ENCODE peak calls at places on chromosomes 13 and 19, in seven cellular contexts. One of them, this sample, is unnamed.

GRCh38 chr19:15199652-15200574 is 882 bp downstream of the NOTCH3 start:
- DNase-seq in aorta: peak; percentile 84
- DNase-seq in CD4-positive, alpha-beta memory T cell: no peak
- DNase-seq in foreskin melanocyte: no peak
- DNase-seq in mesendoderm: peak; percentile 89
- DNase-seq in effector CD4-positive, alpha-beta T cell: no peak
- DNase-seq in left ventricle myocardium inferior: no peak
- DNase-seq in this sample: no peak

GRCh38 chr13:72151241-72151640 is 284.2 kb upstream of the DACH1 start:
- DNase-seq in aorta: no peak
- DNase-seq in CD4-positive, alpha-beta memory T cell: no peak
- DNase-seq in foreskin melanocyte: peak; percentile 14
- DNase-seq in mesendoderm: no peak
- DNase-seq in effector CD4-positive, alpha-beta T cell: no peak
- DNase-seq in left ventricle myocardium inferior: no peak
- DNase-seq in this sample: no peak

GRCh38 chr13:109272595-109273325 is 513.6 kb downstream of the IRS2 start:
- DNase-seq in aorta: no peak
- DNase-seq in CD4-positive, alpha-beta memory T cell: no peak
- DNase-seq in foreskin melanocyte: no peak
- DNase-seq in mesendoderm: no peak
- DNase-seq in effector CD4-positive, alpha-beta T cell: no peak
- DNase-seq in left ventricle myocardium inferior: no peak
- DNase-seq in this sample: no peak

GRCh38 chr13:28204690-28205443 is 66.5 kb downstream of the PAN3 start:
- DNase-seq in aorta: no peak
- DNase-seq in CD4-positive, alpha-beta memory T cell: no peak
- DNase-seq in foreskin melanocyte: no peak
- DNase-seq in mesendoderm: no peak
- DNase-seq in effector CD4-positive, alpha-beta T cell: no peak
- DNase-seq in left ventricle myocardium inferior: no peak
- DNase-seq in this sample: no peak

GRCh38 chr19:29858000-29858596 is 46.3 kb downstream of the CCNE1 start:
- DNase-seq in aorta: peak; percentile 61
- DNase-seq in CD4-positive, alpha-beta memory T cell: peak; percentile 42
- DNase-seq in foreskin melanocyte: no peak
- DNase-seq in mesendoderm: peak; percentile 69
- DNase-seq in effector CD4-positive, alpha-beta T cell: peak; percentile 15
- DNase-seq in left ventricle myocardium inferior: no peak
- DNase-seq in this sample: peak; percentile 50

GRCh38 chr13:51620165-51620983 is 36.1 kb downstream of the WDFY2 start:
- DNase-seq in aorta: no peak
- DNase-seq in CD4-positive, alpha-beta memory T cell: no peak
- DNase-seq in foreskin melanocyte: no peak
- DNase-seq in mesendoderm: no peak
- DNase-seq in effector CD4-positive, alpha-beta T cell: no peak
- DNase-seq in left ventricle myocardium inferior: peak; percentile 38
- DNase-seq in this sample: no peak

GRCh38 chr13:102807699-102808098 is 8.8 kb downstream of the BIVM start:
- DNase-seq in aorta: no peak
- DNase-seq in CD4-positive, alpha-beta memory T cell: no peak
- DNase-seq in foreskin melanocyte: no peak
- DNase-seq in mesendoderm: no peak
- DNase-seq in effector CD4-positive, alpha-beta T cell: no peak
- DNase-seq in left ventricle myocardium inferior: no peak
- DNase-seq in this sample: no peak

GRCh38 chr19:1281895-1282287 is 3.8 kb upstream of the EFNA2 start:
- DNase-seq in aorta: no peak
- DNase-seq in CD4-positive, alpha-beta memory T cell: no peak
- DNase-seq in foreskin melanocyte: no peak
- DNase-seq in mesendoderm: no peak
- DNase-seq in effector CD4-positive, alpha-beta T cell: no peak
- DNase-seq in left ventricle myocardium inferior: no peak
- DNase-seq in this sample: no peak

GRCh38 chr13:98613591-98613990 is 36.7 kb upstream of the STK24 start:
- DNase-seq in aorta: no peak
- DNase-seq in CD4-positive, alpha-beta memory T cell: no peak
- DNase-seq in foreskin melanocyte: no peak
- DNase-seq in mesendoderm: no peak
- DNase-seq in effector CD4-positive, alpha-beta T cell: no peak
- DNase-seq in left ventricle myocardium inferior: no peak
- DNase-seq in this sample: no peak

GRCh38 chr13:97165527-97166425 is 56.4 kb upstream of the MBNL2 start:
- DNase-seq in aorta: no peak
- DNase-seq in CD4-positive, alpha-beta memory T cell: no peak
- DNase-seq in foreskin melanocyte: no peak
- DNase-seq in mesendoderm: peak; percentile 17
- DNase-seq in effector CD4-positive, alpha-beta T cell: no peak
- DNase-seq in left ventricle myocardium inferior: no peak
- DNase-seq in this sample: no peak

GRCh38 chr19:37654118-37654517 is 1.1 kb downstream of the ZFP30 start:
- DNase-seq in aorta: no peak
- DNase-seq in CD4-positive, alpha-beta memory T cell: no peak
- DNase-seq in foreskin melanocyte: no peak
- DNase-seq in mesendoderm: no peak
- DNase-seq in effector CD4-positive, alpha-beta T cell: no peak
- DNase-seq in left ventricle myocardium inferior: no peak
- DNase-seq in this sample: no peak

GRCh38 chr19:29532097-29532496 is 6.3 kb downstream of the VSTM2B start:
- DNase-seq in aorta: no peak
- DNase-seq in CD4-positive, alpha-beta memory T cell: no peak
- DNase-seq in foreskin melanocyte: no peak
- DNase-seq in mesendoderm: peak; percentile 18
- DNase-seq in effector CD4-positive, alpha-beta T cell: no peak
- DNase-seq in left ventricle myocardium inferior: no peak
- DNase-seq in this sample: no peak

GRCh38 chr13:109959903-109960302 is 173.5 kb upstream of the IRS2 start:
- DNase-seq in aorta: no peak
- DNase-seq in CD4-positive, alpha-beta memory T cell: no peak
- DNase-seq in foreskin melanocyte: no peak
- DNase-seq in mesendoderm: no peak
- DNase-seq in effector CD4-positive, alpha-beta T cell: no peak
- DNase-seq in left ventricle myocardium inferior: no peak
- DNase-seq in this sample: no peak

GRCh38 chr13:72970956-72971355 is 87.8 kb upstream of the KLF5 start:
- DNase-seq in aorta: no peak
- DNase-seq in CD4-positive, alpha-beta memory T cell: no peak
- DNase-seq in foreskin melanocyte: peak; percentile 2
- DNase-seq in mesendoderm: peak; percentile 14
- DNase-seq in effector CD4-positive, alpha-beta T cell: no peak
- DNase-seq in left ventricle myocardium inferior: no peak
- DNase-seq in this sample: no peak

GRCh38 chr13:41900918-41901317 is 60.0 kb downstream of the VWA8 start:
- DNase-seq in aorta: no peak
- DNase-seq in CD4-positive, alpha-beta memory T cell: no peak
- DNase-seq in foreskin melanocyte: no peak
- DNase-seq in mesendoderm: no peak
- DNase-seq in effector CD4-positive, alpha-beta T cell: no peak
- DNase-seq in left ventricle myocardium inferior: no peak
- DNase-seq in this sample: no peak

GRCh38 chr13:66809496-66809895 is 420.6 kb downstream of the PCDH9 start:
- DNase-seq in aorta: no peak
- DNase-seq in CD4-positive, alpha-beta memory T cell: no peak
- DNase-seq in foreskin melanocyte: no peak
- DNase-seq in mesendoderm: no peak
- DNase-seq in effector CD4-positive, alpha-beta T cell: no peak
- DNase-seq in left ventricle myocardium inferior: no peak
- DNase-seq in this sample: no peak

GRCh38 chr13:89749888-89750287 is 1597.6 kb upstream of the MIR17HG start:
- DNase-seq in aorta: no peak
- DNase-seq in CD4-positive, alpha-beta memory T cell: no peak
- DNase-seq in foreskin melanocyte: no peak
- DNase-seq in mesendoderm: no peak
- DNase-seq in effector CD4-positive, alpha-beta T cell: no peak
- DNase-seq in left ventricle myocardium inferior: no peak
- DNase-seq in this sample: no peak

GRCh38 chr13:50365683-50366391 is 350.6 kb downstream of the KCNRG start:
- DNase-seq in aorta: no peak
- DNase-seq in CD4-positive, alpha-beta memory T cell: peak; percentile 58
- DNase-seq in foreskin melanocyte: no peak
- DNase-seq in mesendoderm: no peak
- DNase-seq in effector CD4-positive, alpha-beta T cell: peak; percentile 15
- DNase-seq in left ventricle myocardium inferior: no peak
- DNase-seq in this sample: no peak

GRCh38 chr13:99214691-99215090 is 14.0 kb downstream of the UBAC2 start:
- DNase-seq in aorta: no peak
- DNase-seq in CD4-positive, alpha-beta memory T cell: no peak
- DNase-seq in foreskin melanocyte: no peak
- DNase-seq in mesendoderm: no peak
- DNase-seq in effector CD4-positive, alpha-beta T cell: no peak
- DNase-seq in left ventricle myocardium inferior: no peak
- DNase-seq in this sample: no peak

GRCh38 chr13:109699628-109700071 is 86.7 kb downstream of the IRS2 start:
- DNase-seq in aorta: no peak
- DNase-seq in CD4-positive, alpha-beta memory T cell: no peak
- DNase-seq in foreskin melanocyte: no peak
- DNase-seq in mesendoderm: peak; percentile 56
- DNase-seq in effector CD4-positive, alpha-beta T cell: no peak
- DNase-seq in left ventricle myocardium inferior: no peak
- DNase-seq in this sample: peak; percentile 55

GRCh38 chr13:30334663-30335386 is 27.5 kb upstream of the KATNAL1 start:
- DNase-seq in aorta: no peak
- DNase-seq in CD4-positive, alpha-beta memory T cell: peak; percentile 36
- DNase-seq in foreskin melanocyte: peak; percentile 28
- DNase-seq in mesendoderm: peak; percentile 58
- DNase-seq in effector CD4-positive, alpha-beta T cell: peak; percentile 7
- DNase-seq in left ventricle myocardium inferior: no peak
- DNase-seq in this sample: peak; percentile 71

GRCh38 chr19:1725100-1726064 is 27.9 kb upstream of the ONECUT3 start:
- DNase-seq in aorta: no peak
- DNase-seq in CD4-positive, alpha-beta memory T cell: no peak
- DNase-seq in foreskin melanocyte: peak; percentile 24
- DNase-seq in mesendoderm: peak; percentile 83
- DNase-seq in effector CD4-positive, alpha-beta T cell: no peak
- DNase-seq in left ventricle myocardium inferior: peak; percentile 52
- DNase-seq in this sample: no peak

GRCh38 chr13:46728777-46729176 is 68.2 kb downstream of the ESD start:
- DNase-seq in aorta: no peak
- DNase-seq in CD4-positive, alpha-beta memory T cell: no peak
- DNase-seq in foreskin melanocyte: no peak
- DNase-seq in mesendoderm: peak; percentile 70
- DNase-seq in effector CD4-positive, alpha-beta T cell: no peak
- DNase-seq in left ventricle myocardium inferior: no peak
- DNase-seq in this sample: peak; percentile 53

GRCh38 chr13:20369886-20370361 is 137.8 kb upstream of the GJB6 start:
- DNase-seq in aorta: no peak
- DNase-seq in CD4-positive, alpha-beta memory T cell: no peak
- DNase-seq in foreskin melanocyte: no peak
- DNase-seq in mesendoderm: no peak
- DNase-seq in effector CD4-positive, alpha-beta T cell: no peak
- DNase-seq in left ventricle myocardium inferior: no peak
- DNase-seq in this sample: no peak

GRCh38 chr13:114102521-114103288 is 29.7 kb downstream of the RASA3 start:
- DNase-seq in aorta: peak; percentile 73
- DNase-seq in CD4-positive, alpha-beta memory T cell: no peak
- DNase-seq in foreskin melanocyte: no peak
- DNase-seq in mesendoderm: no peak
- DNase-seq in effector CD4-positive, alpha-beta T cell: no peak
- DNase-seq in left ventricle myocardium inferior: no peak
- DNase-seq in this sample: no peak

GRCh38 chr13:33057019-33057785 is 41.0 kb downstream of the KL start:
- DNase-seq in aorta: no peak
- DNase-seq in CD4-positive, alpha-beta memory T cell: no peak
- DNase-seq in foreskin melanocyte: no peak
- DNase-seq in mesendoderm: peak; percentile 88
- DNase-seq in effector CD4-positive, alpha-beta T cell: no peak
- DNase-seq in left ventricle myocardium inferior: no peak
- DNase-seq in this sample: peak; percentile 68

GRCh38 chr19:5621945-5622464 is 571 bp downstream of the SAFB2 start:
- DNase-seq in aorta: no peak
- DNase-seq in CD4-positive, alpha-beta memory T cell: peak; percentile 17
- DNase-seq in foreskin melanocyte: no peak
- DNase-seq in mesendoderm: peak; percentile 8
- DNase-seq in effector CD4-positive, alpha-beta T cell: no peak
- DNase-seq in left ventricle myocardium inferior: no peak
- DNase-seq in this sample: peak; percentile 24

GRCh38 chr19:40424637-40425449 is 949 bp downstream of the SERTAD1 start:
- DNase-seq in aorta: no peak
- DNase-seq in CD4-positive, alpha-beta memory T cell: no peak
- DNase-seq in foreskin melanocyte: peak; percentile 11
- DNase-seq in mesendoderm: peak; percentile 67
- DNase-seq in effector CD4-positive, alpha-beta T cell: no peak
- DNase-seq in left ventricle myocardium inferior: no peak
- DNase-seq in this sample: peak; percentile 40

GRCh38 chr13:40779049-40779448 is 8.1 kb upstream of the MRPS31 start:
- DNase-seq in aorta: no peak
- DNase-seq in CD4-positive, alpha-beta memory T cell: no peak
- DNase-seq in foreskin melanocyte: no peak
- DNase-seq in mesendoderm: peak; percentile 44
- DNase-seq in effector CD4-positive, alpha-beta T cell: no peak
- DNase-seq in left ventricle myocardium inferior: no peak
- DNase-seq in this sample: no peak

GRCh38 chr19:2333027-2333806 is 4.7 kb downstream of the SPPL2B start:
- DNase-seq in aorta: no peak
- DNase-seq in CD4-positive, alpha-beta memory T cell: no peak
- DNase-seq in foreskin melanocyte: no peak
- DNase-seq in mesendoderm: no peak
- DNase-seq in effector CD4-positive, alpha-beta T cell: no peak
- DNase-seq in left ventricle myocardium inferior: no peak
- DNase-seq in this sample: peak; percentile 56

GRCh38 chr19:29268721-29269483 is 56.0 kb upstream of the UQCRFS1 start:
- DNase-seq in aorta: no peak
- DNase-seq in CD4-positive, alpha-beta memory T cell: no peak
- DNase-seq in foreskin melanocyte: no peak
- DNase-seq in mesendoderm: no peak
- DNase-seq in effector CD4-positive, alpha-beta T cell: no peak
- DNase-seq in left ventricle myocardium inferior: no peak
- DNase-seq in this sample: no peak